ENCODE peak calls at places on chromosomes 6 and 20, in four cellular contexts. J, R, B and M are unnamed samples.

GRCh38 chr6:84728602-84729001 is 35.8 kb downstream of the TBX18 start:
- DNase-seq in J (peak), R (no peak), B (no peak), M (peak)

GRCh38 chr6:107928984-107929383 is 29.0 kb downstream of the SEC63 start:
- DNase-seq in J (no peak), R (no peak), B (no peak), M (no peak)

GRCh38 chr20:17648306-17648646 is 33.8 kb downstream of the RRBP1 start:
- DNase-seq in J (no peak), R (no peak), B (no peak), M (no peak)

GRCh38 chr6:111950661-111951426 is 77.6 kb upstream of the FYN start:
- DNase-seq in J (no peak), R (no peak), B (no peak), M (no peak)

GRCh38 chr6:139625081-139625939 is 250.9 kb upstream of the CITED2 start:
- DNase-seq in J (no peak), R (no peak), B (no peak), M (peak)

GRCh38 chr6:66662196-66662595 is 955.2 kb upstream of the EYS start:
- DNase-seq in J (no peak), R (no peak), B (no peak), M (peak)

GRCh38 chr6:16314311-16314710 is 75.9 kb downstream of the GMPR start:
- DNase-seq in J (no peak), R (no peak), B (no peak), M (no peak)

GRCh38 chr6:152338335-152339125 is 298.6 kb downstream of the SYNE1 start:
- DNase-seq in J (no peak), R (no peak), B (no peak), M (peak)

GRCh38 chr6:152099816-152100618 is 292.5 kb downstream of the ESR1 start:
- DNase-seq in J (no peak), R (no peak), B (no peak), M (no peak)

GRCh38 chr6:117829594-117830319 is 77.3 kb upstream of the SLC35F1 start:
- DNase-seq in J (peak), R (no peak), B (peak), M (no peak)

GRCh38 chr20:32474009-32474716 is 111.0 kb downstream of the NOL4L start:
- DNase-seq in J (no peak), R (no peak), B (no peak), M (peak)

GRCh38 chr6:72657391-72657790 is 35.5 kb downstream of the KCNQ5 start:
- DNase-seq in J (no peak), R (no peak), B (no peak), M (no peak)

GRCh38 chr6:72661408-72661807 is 39.5 kb downstream of the KCNQ5 start:
- DNase-seq in J (no peak), R (no peak), B (no peak), M (no peak)

GRCh38 chr6:72659754-72660153 is 37.9 kb downstream of the KCNQ5 start:
- DNase-seq in J (no peak), R (no peak), B (no peak), M (no peak)

GRCh38 chr6:72654101-72654618 is 32.3 kb downstream of the KCNQ5 start:
- DNase-seq in J (no peak), R (no peak), B (no peak), M (no peak)

GRCh38 chr6:72657798-72658197 is 35.9 kb downstream of the KCNQ5 start:
- DNase-seq in J (no peak), R (no peak), B (no peak), M (no peak)
- TF ChIP-seq EGR1 in J (no peak), R (no peak), B (no peak), M (no peak)

GRCh38 chr6:141418076-141418475 is 714.6 kb upstream of the GJE1 start:
- DNase-seq in J (no peak), R (no peak), B (no peak), M (no peak)

GRCh38 chr6:141415896-141416295 is 716.8 kb upstream of the GJE1 start:
- DNase-seq in J (no peak), R (no peak), B (no peak), M (no peak)

GRCh38 chr6:141426400-141426980 is 706.2 kb upstream of the GJE1 start:
- DNase-seq in J (no peak), R (no peak), B (no peak), M (no peak)

GRCh38 chr6:141421378-141421777 is 711.3 kb upstream of the GJE1 start:
- DNase-seq in J (peak), R (no peak), B (no peak), M (no peak)
- TF ChIP-seq EGR1 in J (no peak), R (no peak), B (no peak), M (no peak)

GRCh38 chr6:122033564-122034181 is 365.8 kb upstream of the HSF2 start:
- DNase-seq in J (peak), R (no peak), B (peak), M (peak)
- TF ChIP-seq EGR1 in J (no peak), R (no peak), B (no peak), M (no peak)

GRCh38 chr6:56729719-56730118 is 87.0 kb upstream of the DST start:
- DNase-seq in J (no peak), R (no peak), B (no peak), M (no peak)
- TF ChIP-seq EGR1 in J (no peak), R (no peak), B (no peak), M (no peak)

GRCh38 chr6:158026054-158026900 is 44.6 kb downstream of the SYNJ2 start:
- DNase-seq in J (no peak), R (no peak), B (no peak), M (peak)

GRCh38 chr6:158028421-158028820 is 46.8 kb downstream of the SYNJ2 start:
- DNase-seq in J (no peak), R (no peak), B (no peak), M (no peak)

GRCh38 chr6:158028876-158029275 is 47.2 kb downstream of the SYNJ2 start:
- DNase-seq in J (no peak), R (no peak), B (no peak), M (no peak)

GRCh38 chr6:158027590-158028285 is 46.1 kb downstream of the SYNJ2 start:
- DNase-seq in J (no peak), R (no peak), B (no peak), M (no peak)

GRCh38 chr6:158026901-158027589 is 45.4 kb downstream of the SYNJ2 start:
- DNase-seq in J (no peak), R (no peak), B (no peak), M (no peak)
- TF ChIP-seq EGR1 in J (no peak), R (no peak), B (no peak), M (no peak)

DNA sequence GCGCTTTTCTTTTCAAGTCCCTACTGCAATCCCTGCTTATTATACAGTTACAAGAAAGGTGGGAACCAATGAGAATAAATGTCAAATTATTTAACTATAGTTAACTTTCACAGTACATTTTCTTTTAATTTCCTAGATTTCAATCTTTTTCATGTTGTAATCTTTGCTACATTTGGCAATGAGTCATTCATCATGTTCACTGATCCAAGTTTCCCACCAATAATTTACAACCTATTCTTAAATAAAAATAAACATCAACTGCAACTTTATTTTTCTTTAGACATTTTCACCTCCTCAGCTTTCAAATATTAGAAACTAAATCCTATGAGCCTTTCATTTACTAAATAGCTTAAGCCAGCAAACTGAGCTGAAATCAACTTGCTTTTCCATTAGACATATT is 541.3 kb upstream of the BTBD3 start:
- DNase-seq in J (no peak), R (no peak), B (no peak), M (no peak)
- TF ChIP-seq EGR1 in J (no peak), R (no peak), B (no peak), M (no peak)